ENCODE peak calls at places on chromosome 12, in nine cellular contexts. Q is posterior cingulate gyrus; V is NCI-H1092 treated with DMSO at 0.1 percent for 48 hours; Z is neural crest cell; J is stimulated activated naive CD4-positive, alpha-beta T cell; G is bronchial epithelial cell; S is tibial nerve; A is hippocampal formation; E is amniotic stem cell. Y is an unnamed sample.

GRCh38 chr12:41286426-41286825 is 98.3 kb downstream of the PDZRN4 start:
- DNase-seq in Q (no peak), V (peak), Z (no peak), J (no peak), G (peak), S (no peak), A (no peak), E (no peak), Y (no peak)

GRCh38 chr12:2974560-2974971 is 15.4 kb downstream of the TEAD4 start:
- DNase-seq in Q (no peak), V (no peak), Z (no peak), J (no peak), G (no peak), S (no peak), A (no peak), E (no peak), Y (no peak)

GRCh38 chr12:104498211-104498801 is 41.6 kb downstream of the CHST11 start:
- DNase-seq in Q (no peak), V (no peak), Z (no peak), J (peak), G (no peak), S (no peak), A (no peak), E (no peak), Y (no peak)

GRCh38 chr12:41527529-41528116 is 339.5 kb downstream of the PDZRN4 start:
- DNase-seq in Q (no peak), V (no peak), Z (no peak), J (no peak), G (no peak), S (no peak), A (no peak), E (no peak), Y (no peak)

GRCh38 chr12:132169376-132169775 is 25.1 kb downstream of the NOC4L start:
- DNase-seq in Q (no peak), V (no peak), Z (no peak), J (no peak), G (no peak), S (no peak), A (no peak), E (no peak), Y (no peak)

GRCh38 chr12:93803408-93803807 is 126.2 kb downstream of the CRADD start:
- DNase-seq in Q (no peak), V (no peak), Z (no peak), J (no peak), G (peak), S (no peak), A (no peak), E (no peak), Y (no peak)

GRCh38 chr12:103172447-103173112 is 215.1 kb downstream of the ASCL1 start:
- DNase-seq in Q (no peak), V (no peak), Z (no peak), J (no peak), G (no peak), S (no peak), A (no peak), E (no peak), Y (no peak)

GRCh38 chr12:46483572-46484395 is 111.2 kb upstream of the SLC38A2 start:
- DNase-seq in Q (no peak), V (no peak), Z (no peak), J (no peak), G (peak), S (no peak), A (no peak), E (no peak), Y (no peak)

GRCh38 chr12:57434517-57435223 is at the start of gene INHBC:
- DNase-seq in Q (no peak), V (no peak), Z (no peak), J (no peak), G (no peak), S (no peak), A (no peak), E (no peak), Y (no peak)

GRCh38 chr12:28998662-28999120 is 150.4 kb upstream of the FAR2 start:
- DNase-seq in Q (peak), V (no peak), Z (no peak), J (no peak), G (peak), S (peak), A (peak), E (no peak), Y (no peak)

GRCh38 chr12:2053675-2054070 is 886 bp downstream of the CACNA1C start:
- DNase-seq in Q (no peak), V (no peak), Z (no peak), J (no peak), G (no peak), S (no peak), A (no peak), E (no peak), Y (peak)

GRCh38 chr12:121579981-121580868 is 598 bp downstream of the KDM2B start:
- DNase-seq in Q (peak), V (peak), Z (peak), J (peak), G (peak), S (peak), A (peak), E (no peak), Y (peak)

GRCh38 chr12:19138551-19139344 is 9.2 kb downstream of the PLEKHA5 start:
- DNase-seq in Q (no peak), V (no peak), Z (no peak), J (no peak), G (peak), S (no peak), A (no peak), E (peak), Y (no peak)

GRCh38 chr12:131573631-131574396 is 137.1 kb upstream of the SFSWAP start:
- DNase-seq in Q (no peak), V (no peak), Z (no peak), J (no peak), G (no peak), S (peak), A (no peak), E (no peak), Y (no peak)

GRCh38 chr12:55814257-55814656 is 3.3 kb downstream of the SARNP start:
- DNase-seq in Q (no peak), V (no peak), Z (no peak), J (no peak), G (no peak), S (no peak), A (no peak), E (no peak), Y (no peak)

GRCh38 chr12:6533653-6534157 is 612 bp upstream of the GAPDH start:
- DNase-seq in Q (peak), V (peak), Z (peak), J (peak), G (peak), S (no peak), A (peak), E (peak), Y (peak)

GRCh38 chr12:6817056-6817455 is 4.6 kb upstream of the GPR162 start:
- DNase-seq in Q (no peak), V (no peak), Z (no peak), J (no peak), G (no peak), S (no peak), A (no peak), E (no peak), Y (no peak)

GRCh38 chr12:2902287-2902880 is 11.7 kb downstream of the TULP3 start:
- DNase-seq in Q (peak), V (peak), Z (no peak), J (no peak), G (no peak), S (peak), A (peak), E (no peak), Y (no peak)

GRCh38 chr12:54968181-54968730 is 16.3 kb downstream of the TESPA1 start:
- DNase-seq in Q (no peak), V (no peak), Z (no peak), J (no peak), G (no peak), S (no peak), A (no peak), E (no peak), Y (no peak)

GRCh38 chr12:106773286-106773685 is 1.2 kb upstream of the RIC8B start:
- DNase-seq in Q (no peak), V (no peak), Z (no peak), J (no peak), G (no peak), S (no peak), A (no peak), E (no peak), Y (no peak)

GRCh38 chr12:5072326-5072725 is 28.6 kb downstream of the KCNA5 start:
- DNase-seq in Q (no peak), V (no peak), Z (no peak), J (no peak), G (no peak), S (no peak), A (no peak), E (no peak), Y (peak)

GRCh38 chr12:43653917-43654316 is 101.9 kb upstream of the ADAMTS20 start:
- DNase-seq in Q (no peak), V (peak), Z (no peak), J (no peak), G (no peak), S (no peak), A (no peak), E (no peak), Y (no peak)

GRCh38 chr12:103109861-103110260 is 152.4 kb downstream of the ASCL1 start:
- DNase-seq in Q (no peak), V (no peak), Z (no peak), J (no peak), G (no peak), S (no peak), A (no peak), E (no peak), Y (no peak)

GRCh38 chr12:82413994-82414393 is 55.7 kb downstream of the METTL25 start:
- DNase-seq in Q (no peak), V (no peak), Z (no peak), J (no peak), G (peak), S (no peak), A (no peak), E (no peak), Y (no peak)

GRCh38 chr12:132277374-132277801 is 52.0 kb downstream of the GALNT9 start:
- DNase-seq in Q (no peak), V (no peak), Z (no peak), J (no peak), G (peak), S (no peak), A (no peak), E (no peak), Y (no peak)

GRCh38 chr12:121916719-121917118 is 1.7 kb upstream of the CFAP251 start:
- DNase-seq in Q (peak), V (no peak), Z (peak), J (no peak), G (no peak), S (no peak), A (no peak), E (no peak), Y (peak)

GRCh38 chr12:45402288-45402687 is 186.4 kb downstream of the ANO6 start:
- DNase-seq in Q (no peak), V (peak), Z (no peak), J (no peak), G (no peak), S (no peak), A (no peak), E (no peak), Y (no peak)

GRCh38 chr12:95277139-95277538 is 59.5 kb downstream of the VEZT start:
- DNase-seq in Q (no peak), V (no peak), Z (no peak), J (no peak), G (peak), S (no peak), A (peak), E (peak), Y (no peak)

GRCh38 chr12:109951136-109951535 is 45.0 kb downstream of the GIT2 start:
- DNase-seq in Q (no peak), V (no peak), Z (no peak), J (no peak), G (no peak), S (no peak), A (no peak), E (peak), Y (no peak)

GRCh38 chr12:95173392-95174251 is 43.6 kb downstream of the FGD6 start:
- DNase-seq in Q (peak), V (no peak), Z (no peak), J (no peak), G (peak), S (peak), A (no peak), E (no peak), Y (no peak)

GRCh38 chr12:108665608-108666202 is 32.0 kb upstream of the SELPLG start:
- DNase-seq in Q (no peak), V (no peak), Z (no peak), J (no peak), G (no peak), S (no peak), A (no peak), E (no peak), Y (no peak)

GRCh38 chr12:65133879-65134278 is 12.8 kb upstream of the WIF1 start:
- DNase-seq in Q (no peak), V (no peak), Z (no peak), J (no peak), G (no peak), S (no peak), A (no peak), E (no peak), Y (no peak)

GRCh38 chr12:124686001-124686884 is 118.8 kb upstream of the NCOR2 start:
- DNase-seq in Q (no peak), V (no peak), Z (no peak), J (no peak), G (peak), S (no peak), A (no peak), E (no peak), Y (no peak)

Y was measured in ecto neural progenitor cell.